ENCODE peak calls at places on chromosomes 4 and X, in eight cellular contexts. One of them, this sample, is unnamed.

GRCh38 chr4:22897520-22898108 is 204.9 kb downstream of the GBA3 start:
- DNase-seq in NCI-H2171 treated with DMSO at 0.1 percent for 48 hours: peak; percentile 8
- DNase-seq in amniotic stem cell: no peak
- DNase-seq in AG08396: peak; percentile 11
- DNase-seq in globus pallidus: no peak
- DNase-seq in T-helper 2 cell: no peak
- DNase-seq in Right ventricle myocardium superior: no peak
- DNase-seq in foreskin fibroblast: peak; percentile 0
- DNase-seq in this sample: peak; percentile 4

GRCh38 chrX:55524487-55524886 is 34.8 kb upstream of the USP51 start:
- DNase-seq in Right ventricle myocardium superior: no peak
- DNase-seq in AG08396: no peak
- DNase-seq in NCI-H2171 treated with DMSO at 0.1 percent for 48 hours: no peak
- DNase-seq in globus pallidus: peak; percentile 0
- DNase-seq in amniotic stem cell: no peak
- DNase-seq in T-helper 2 cell: no peak
- DNase-seq in foreskin fibroblast: no peak
- DNase-seq in this sample: no peak

GRCh38 chr4:168893807-168894206 is 116.2 kb downstream of the CBR4 start:
- DNase-seq in globus pallidus: no peak
- DNase-seq in Right ventricle myocardium superior: no peak
- DNase-seq in foreskin fibroblast: no peak
- DNase-seq in amniotic stem cell: no peak
- DNase-seq in NCI-H2171 treated with DMSO at 0.1 percent for 48 hours: no peak
- DNase-seq in AG08396: no peak
- DNase-seq in T-helper 2 cell: no peak
- DNase-seq in this sample: no peak

GRCh38 chrX:57137481-57137880 is 284 bp upstream of the SPIN2A start:
- DNase-seq in amniotic stem cell: no peak
- DNase-seq in Right ventricle myocardium superior: no peak
- DNase-seq in foreskin fibroblast: peak; percentile 14
- DNase-seq in globus pallidus: no peak
- DNase-seq in T-helper 2 cell: no peak
- DNase-seq in NCI-H2171 treated with DMSO at 0.1 percent for 48 hours: peak; percentile 36
- DNase-seq in AG08396: no peak
- DNase-seq in this sample: no peak

GRCh38 chrX:40976971-40977370 is 108.3 kb upstream of the USP9X start:
- DNase-seq in T-helper 2 cell: no peak
- DNase-seq in foreskin fibroblast: no peak
- DNase-seq in Right ventricle myocardium superior: no peak
- DNase-seq in NCI-H2171 treated with DMSO at 0.1 percent for 48 hours: no peak
- DNase-seq in AG08396: no peak
- DNase-seq in amniotic stem cell: no peak
- DNase-seq in globus pallidus: no peak
- DNase-seq in this sample: no peak

GRCh38 chr4:15649914-15650545 is 5.1 kb downstream of the FBXL5 start:
- DNase-seq in amniotic stem cell: no peak
- DNase-seq in T-helper 2 cell: peak; percentile 8
- DNase-seq in NCI-H2171 treated with DMSO at 0.1 percent for 48 hours: peak; percentile 46
- DNase-seq in Right ventricle myocardium superior: no peak
- DNase-seq in foreskin fibroblast: peak; percentile 29
- DNase-seq in AG08396: peak; percentile 33
- DNase-seq in globus pallidus: no peak
- DNase-seq in this sample: no peak

GRCh38 chr4:140944539-140944938 is 188.4 kb upstream of the TBC1D9 start:
- DNase-seq in T-helper 2 cell: no peak
- DNase-seq in amniotic stem cell: no peak
- DNase-seq in foreskin fibroblast: peak; percentile 53
- DNase-seq in globus pallidus: no peak
- DNase-seq in NCI-H2171 treated with DMSO at 0.1 percent for 48 hours: no peak
- DNase-seq in Right ventricle myocardium superior: no peak
- DNase-seq in AG08396: no peak
- DNase-seq in this sample: no peak

GRCh38 chr4:74283614-74284013 is 24.7 kb upstream of the EPGN start:
- DNase-seq in AG08396: peak; percentile 9
- DNase-seq in amniotic stem cell: peak; percentile 44
- DNase-seq in globus pallidus: no peak
- DNase-seq in T-helper 2 cell: no peak
- DNase-seq in foreskin fibroblast: peak; percentile 67
- DNase-seq in NCI-H2171 treated with DMSO at 0.1 percent for 48 hours: no peak
- DNase-seq in Right ventricle myocardium superior: no peak
- DNase-seq in this sample: no peak

GRCh38 chr4:179328627-179329026 is 1886.4 kb upstream of the AGA start:
- DNase-seq in amniotic stem cell: no peak
- DNase-seq in Right ventricle myocardium superior: no peak
- DNase-seq in NCI-H2171 treated with DMSO at 0.1 percent for 48 hours: no peak
- DNase-seq in foreskin fibroblast: no peak
- DNase-seq in T-helper 2 cell: no peak
- DNase-seq in AG08396: no peak
- DNase-seq in globus pallidus: no peak
- DNase-seq in this sample: no peak

GRCh38 chr4:48899950-48900349 is 6.6 kb downstream of the OCIAD2 start:
- DNase-seq in amniotic stem cell: no peak
- DNase-seq in T-helper 2 cell: no peak
- DNase-seq in AG08396: no peak
- DNase-seq in NCI-H2171 treated with DMSO at 0.1 percent for 48 hours: no peak
- DNase-seq in Right ventricle myocardium superior: no peak
- DNase-seq in foreskin fibroblast: no peak
- DNase-seq in globus pallidus: no peak
- DNase-seq in this sample: no peak

GRCh38 chr4:137200322-137200721 is 332.0 kb downstream of the PCDH18 start:
- DNase-seq in Right ventricle myocardium superior: no peak
- DNase-seq in T-helper 2 cell: no peak
- DNase-seq in AG08396: no peak
- DNase-seq in amniotic stem cell: no peak
- DNase-seq in foreskin fibroblast: no peak
- DNase-seq in NCI-H2171 treated with DMSO at 0.1 percent for 48 hours: peak; percentile 47
- DNase-seq in globus pallidus: no peak
- DNase-seq in this sample: no peak

GRCh38 chrX:107574054-107574683 is 54.1 kb upstream of the PRPS1 start:
- DNase-seq in globus pallidus: no peak
- DNase-seq in amniotic stem cell: peak; percentile 8
- DNase-seq in foreskin fibroblast: peak; percentile 58
- DNase-seq in NCI-H2171 treated with DMSO at 0.1 percent for 48 hours: no peak
- DNase-seq in Right ventricle myocardium superior: no peak
- DNase-seq in AG08396: no peak
- DNase-seq in T-helper 2 cell: no peak
- DNase-seq in this sample: no peak

GRCh38 chr4:139921551-139922184 is 232.3 kb downstream of the MAML3 start:
- DNase-seq in AG08396: no peak
- DNase-seq in foreskin fibroblast: no peak
- DNase-seq in amniotic stem cell: no peak
- DNase-seq in NCI-H2171 treated with DMSO at 0.1 percent for 48 hours: peak; percentile 90
- DNase-seq in T-helper 2 cell: no peak
- DNase-seq in Right ventricle myocardium superior: no peak
- DNase-seq in globus pallidus: no peak
- DNase-seq in this sample: no peak

GRCh38 chrX:23374291-23374690 is 39.6 kb downstream of the PTCHD1 start:
- DNase-seq in globus pallidus: no peak
- DNase-seq in amniotic stem cell: no peak
- DNase-seq in Right ventricle myocardium superior: no peak
- DNase-seq in NCI-H2171 treated with DMSO at 0.1 percent for 48 hours: no peak
- DNase-seq in foreskin fibroblast: no peak
- DNase-seq in T-helper 2 cell: no peak
- DNase-seq in AG08396: no peak
- DNase-seq in this sample: no peak

GRCh38 chrX:40314070-40314469 is 216.3 kb upstream of the BCOR start:
- DNase-seq in globus pallidus: peak; percentile 41
- DNase-seq in T-helper 2 cell: no peak
- DNase-seq in Right ventricle myocardium superior: no peak
- DNase-seq in foreskin fibroblast: no peak
- DNase-seq in NCI-H2171 treated with DMSO at 0.1 percent for 48 hours: no peak
- DNase-seq in AG08396: no peak
- DNase-seq in amniotic stem cell: no peak
- DNase-seq in this sample: no peak

GRCh38 chrX:9681422-9681821 is 84.2 kb downstream of the GPR143 start:
- DNase-seq in Right ventricle myocardium superior: no peak
- DNase-seq in NCI-H2171 treated with DMSO at 0.1 percent for 48 hours: no peak
- DNase-seq in foreskin fibroblast: no peak
- DNase-seq in T-helper 2 cell: no peak
- DNase-seq in amniotic stem cell: no peak
- DNase-seq in globus pallidus: no peak
- DNase-seq in AG08396: peak; percentile 35
- DNase-seq in this sample: no peak

GRCh38 chrX:68429216-68429615 is 4.1 kb downstream of the OPHN1 start:
- DNase-seq in globus pallidus: no peak
- DNase-seq in foreskin fibroblast: no peak
- DNase-seq in amniotic stem cell: no peak
- DNase-seq in Right ventricle myocardium superior: no peak
- DNase-seq in T-helper 2 cell: no peak
- DNase-seq in AG08396: no peak
- DNase-seq in NCI-H2171 treated with DMSO at 0.1 percent for 48 hours: no peak
- DNase-seq in this sample: no peak

GRCh38 chr4:37891221-37892159 is 606 bp downstream of the TBC1D1 start:
- DNase-seq in NCI-H2171 treated with DMSO at 0.1 percent for 48 hours: no peak
- DNase-seq in AG08396: peak; percentile 33
- DNase-seq in foreskin fibroblast: no peak
- DNase-seq in Right ventricle myocardium superior: peak; percentile 50
- DNase-seq in globus pallidus: peak; percentile 30
- DNase-seq in amniotic stem cell: no peak
- DNase-seq in T-helper 2 cell: peak; percentile 26
- DNase-seq in this sample: peak; percentile 48